ENCODE peak calls at places on chromosome 10, in six cellular contexts. T is IMR-90, P is WERI-Rb-1, U is dorsolateral prefrontal cortex, C is fibroblast of mammary gland, O is heart right ventricle. B is an unnamed sample.

GRCh38 chr10:52583341-52583740 is 189.2 kb downstream of the MBL2 start:
- DNase-seq in P (no peak), O (no peak), C (no peak), T (no peak), U (no peak), B (no peak)

GRCh38 chr10:96626795-96627194 is 40.0 kb upstream of the TM9SF3 start:
- DNase-seq in T (no peak), U (no peak), O (no peak), C (no peak), P (peak), B (peak)

GRCh38 chr10:6014241-6014761 is 37.0 kb upstream of the IL15RA start:
- DNase-seq in U (peak), T (peak), P (peak), O (peak), C (peak), B (peak)

GRCh38 chr10:128051548-128051947 is 74.7 kb downstream of the MKI67 start:
- DNase-seq in C (no peak), U (no peak), O (no peak), T (no peak), P (no peak), B (no peak)

GRCh38 chr10:63752318-63752717 is 231.1 kb downstream of the REEP3 start:
- DNase-seq in C (no peak), O (no peak), T (no peak), U (no peak), P (no peak), B (no peak)

GRCh38 chr10:121668336-121669009 is 70.2 kb upstream of the FGFR2 start:
- DNase-seq in U (no peak), P (peak), O (peak), C (no peak), T (no peak), B (peak)

GRCh38 chr10:84770824-84771223 is 442.4 kb downstream of the CCSER2 start:
- DNase-seq in O (no peak), U (no peak), P (no peak), T (no peak), C (no peak), B (no peak)

GRCh38 chr10:68981074-68981473 is 7.5 kb upstream of the KIFBP start:
- DNase-seq in O (no peak), C (peak), T (no peak), P (no peak), U (no peak), B (peak)

GRCh38 chr10:15427836-15428414 is 56.8 kb upstream of the FAM171A1 start:
- DNase-seq in O (no peak), U (no peak), P (no peak), T (peak), C (peak), B (peak)

GRCh38 chr10:8076948-8077347 is 22.5 kb downstream of the GATA3 start:
- DNase-seq in O (no peak), U (no peak), C (no peak), P (no peak), T (no peak), B (no peak)

GRCh38 chr10:132061030-132061429 is 4.7 kb upstream of the JAKMIP3 start:
- DNase-seq in P (no peak), C (no peak), O (no peak), U (no peak), T (no peak), B (no peak)

GRCh38 chr10:76201962-76202361 is 770.5 kb downstream of the LRMDA start:
- DNase-seq in O (no peak), U (no peak), C (no peak), T (no peak), P (no peak), B (no peak)

GRCh38 chr10:113616244-113617074 is 47.4 kb downstream of the NRAP start:
- DNase-seq in O (no peak), P (no peak), T (no peak), U (no peak), C (peak), B (peak)

GRCh38 chr10:82691211-82691610 is 816.2 kb downstream of the NRG3 start:
- DNase-seq in P (no peak), T (no peak), C (no peak), O (no peak), U (no peak), B (no peak)

GRCh38 chr10:110192552-110192951 is 14.9 kb upstream of the MXI1 start:
- DNase-seq in U (no peak), C (peak), O (no peak), P (no peak), T (no peak), B (no peak)

GRCh38 chr10:96857613-96858012 is 25.5 kb downstream of the LCOR start:
- DNase-seq in T (no peak), C (no peak), O (no peak), P (no peak), U (no peak), B (no peak)

GRCh38 chr10:61460835-61461234 is 7.7 kb upstream of the TMEM26 start:
- DNase-seq in O (no peak), U (no peak), C (no peak), T (no peak), P (no peak), B (no peak)

GRCh38 chr10:126376956-126377355 is 11.3 kb downstream of the ADAM12 start:
- DNase-seq in C (peak), T (peak), O (no peak), U (no peak), P (no peak), B (no peak)

GRCh38 chr10:22712959-22713852 is 1.2 kb downstream of the PIP4K2A start:
- DNase-seq in U (no peak), O (no peak), T (peak), C (peak), P (peak), B (peak)

GRCh38 chr10:32786968-32787367 is 171.1 kb downstream of the ITGB1 start:
- DNase-seq in U (no peak), T (no peak), C (no peak), P (no peak), O (no peak), B (no peak)

GRCh38 chr10:27794157-27794556 is 48.5 kb upstream of the MKX start:
- DNase-seq in O (no peak), C (peak), U (no peak), T (peak), P (no peak), B (peak)

GRCh38 chr10:34200355-34200901 is 614.7 kb downstream of the PARD3 start:
- DNase-seq in U (no peak), O (no peak), C (peak), T (no peak), P (no peak), B (no peak)

DNA sequence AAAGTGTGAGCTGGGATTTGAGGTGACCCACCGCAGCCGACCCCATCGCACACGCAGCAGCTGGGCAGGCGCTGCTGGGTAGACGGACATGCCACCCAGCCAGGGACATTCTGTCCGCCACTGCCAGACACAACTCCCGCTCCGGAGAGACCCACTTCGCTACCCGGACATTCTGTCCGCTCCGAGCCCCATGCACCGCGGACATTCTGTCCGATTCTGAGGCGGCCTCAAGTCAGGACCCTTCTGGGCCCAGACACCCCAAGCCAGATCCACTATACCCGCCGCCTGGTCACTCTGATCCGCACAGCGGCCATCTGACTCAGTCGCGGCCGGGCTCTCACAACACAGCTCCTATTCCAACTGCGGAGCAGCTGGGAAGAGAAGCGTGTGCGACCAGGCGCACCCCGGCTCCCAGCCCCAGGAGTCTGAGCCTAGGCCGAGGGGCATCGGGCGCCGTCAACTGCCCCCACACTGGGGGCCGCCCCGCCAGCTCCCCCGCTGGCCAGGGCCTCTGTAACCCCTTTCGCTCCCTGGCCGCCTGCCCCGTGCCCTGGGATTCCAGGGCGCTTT is 760 bp downstream of the PITX3 start:
- DNase-seq in C (no peak), T (no peak), P (no peak), U (peak), O (no peak), B (no peak)
- H3K4me3 ChIP-seq in C (peak), T (peak), P (no peak), U (peak), O (peak), B (peak)

GRCh38 chr10:86364551-86365345 is 1.8 kb downstream of the GRID1 start:
- DNase-seq in T (no peak), U (no peak), O (no peak), C (no peak), P (peak), B (no peak)
- H3K4me3 ChIP-seq in T (no peak), U (peak), O (peak), C (no peak), P (peak), B (no peak)

DNA sequence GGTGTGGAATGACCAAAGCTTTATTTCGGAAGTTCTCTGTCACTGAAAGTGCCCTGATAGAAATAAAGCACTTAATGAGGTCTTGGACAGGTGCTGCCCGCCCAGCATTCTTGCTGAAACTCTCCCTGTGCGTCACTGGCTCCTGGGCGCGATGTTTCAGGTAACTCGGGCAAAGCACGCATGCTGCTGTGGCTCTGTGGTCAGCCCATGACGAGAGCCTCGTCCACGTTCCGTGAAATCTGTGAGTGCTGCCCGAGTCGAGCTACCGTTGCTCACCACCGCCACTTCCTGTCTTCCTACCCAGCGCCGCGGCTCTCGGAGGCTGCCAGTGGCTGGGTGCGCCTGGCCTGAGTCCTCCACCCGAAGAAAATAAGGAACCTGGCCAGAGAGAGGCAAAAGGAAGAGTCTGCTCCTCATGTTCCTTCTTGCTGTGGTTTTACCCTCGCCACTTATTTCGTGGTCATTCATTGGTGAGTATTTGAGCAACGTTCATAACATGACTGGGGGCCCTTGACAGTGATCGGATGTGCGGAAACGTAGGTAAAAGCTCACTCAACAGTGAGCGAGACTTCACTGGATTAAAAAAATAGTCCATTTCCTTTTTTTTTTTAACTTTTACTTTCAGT is 95.5 kb downstream of the MAP3K8 start:
- DNase-seq in O (peak), C (no peak), T (no peak), P (no peak), U (no peak), B (no peak)
- H3K4me3 ChIP-seq in O (peak), C (no peak), T (no peak), P (no peak), U (no peak), B (no peak)

DNA sequence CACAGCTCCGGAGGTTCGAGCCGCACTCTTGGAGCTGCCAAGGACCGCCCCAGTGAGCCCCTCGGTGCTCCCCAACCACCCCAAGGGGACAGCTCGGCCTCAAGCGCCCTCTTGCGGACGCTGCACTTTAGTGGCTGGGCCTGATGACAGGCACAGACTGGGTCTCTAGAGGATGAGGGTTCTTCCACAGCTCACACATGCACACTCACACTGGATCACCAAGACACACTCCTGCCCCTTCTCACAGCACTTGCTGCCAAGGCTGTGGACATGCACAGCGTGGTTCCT is 2.1 kb downstream of the RET start:
- DNase-seq in C (no peak), P (peak), T (no peak), U (no peak), O (peak), B (peak)
- H3K4me3 ChIP-seq in C (no peak), P (no peak), T (no peak), U (no peak), O (no peak), B (peak)

DNA sequence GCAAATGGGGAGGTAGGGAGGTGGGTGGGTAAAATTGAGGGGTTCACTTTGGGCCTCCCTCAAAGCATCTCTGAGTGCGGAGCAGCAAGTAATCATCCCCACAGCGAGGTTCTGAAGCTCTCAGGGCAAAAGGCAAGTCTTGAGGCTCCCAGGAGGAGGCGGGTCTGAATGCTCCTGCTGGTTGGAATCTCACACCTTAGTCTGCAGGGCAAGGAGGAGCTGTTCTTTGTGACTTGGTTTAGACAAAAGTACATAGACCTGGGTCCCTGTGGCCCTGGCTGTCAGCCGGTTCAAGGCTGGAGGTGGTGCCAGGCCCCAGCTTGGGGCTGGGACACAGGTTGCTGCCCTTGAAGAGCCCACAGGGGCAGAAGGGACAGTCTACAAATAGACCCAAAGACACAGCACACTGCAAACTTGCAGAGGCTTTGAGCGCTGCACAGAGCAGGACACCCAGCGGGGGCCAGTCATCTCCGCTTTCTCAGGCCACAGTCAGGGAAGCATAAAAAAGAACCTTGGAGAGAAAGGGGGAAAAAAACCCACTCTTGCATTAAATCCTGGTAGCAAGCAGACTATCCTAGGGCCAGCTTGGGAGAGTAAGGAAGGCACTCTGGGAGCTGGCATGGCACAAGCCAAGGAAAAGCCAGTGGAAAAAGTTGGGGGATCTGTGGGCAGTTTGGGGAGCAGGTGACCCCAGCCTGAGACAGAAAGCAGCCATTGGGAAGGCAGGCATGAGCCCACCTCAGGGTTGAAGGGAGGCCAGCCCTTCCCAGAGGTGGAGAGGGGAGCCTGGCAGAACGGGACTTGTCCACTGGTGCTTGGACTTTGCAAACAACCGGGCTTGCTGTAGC is 928 bp upstream of the C10orf71 start:
- DNase-seq in U (no peak), T (no peak), O (no peak), C (no peak), P (no peak), B (no peak)
- H3K4me3 ChIP-seq in U (no peak), T (no peak), O (peak), C (no peak), P (no peak), B (no peak)

GRCh38 chr10:137031-137430 is 1.8 kb downstream of the ZMYND11 start:
- DNase-seq in U (no peak), T (peak), O (no peak), C (peak), P (peak), B (peak)
- H3K4me3 ChIP-seq in U (peak), T (no peak), O (peak), C (no peak), P (no peak), B (peak)

GRCh38 chr10:21497177-21497807 is 28.2 kb downstream of the SKIDA1 start:
- DNase-seq in P (peak), U (peak), C (peak), O (peak), T (peak), B (peak)

GRCh38 chr10:21498977-21499376 is 26.5 kb downstream of the SKIDA1 start:
- DNase-seq in C (no peak), T (no peak), O (no peak), P (no peak), U (no peak), B (no peak)

GRCh38 chr10:21499580-21499909 is 25.9 kb downstream of the SKIDA1 start:
- DNase-seq in T (no peak), C (no peak), U (no peak), P (no peak), O (no peak), B (no peak)

GRCh38 chr10:21499910-21500577 is 25.4 kb downstream of the SKIDA1 start:
- DNase-seq in O (no peak), P (no peak), C (no peak), T (no peak), U (no peak), B (no peak)

DNA sequence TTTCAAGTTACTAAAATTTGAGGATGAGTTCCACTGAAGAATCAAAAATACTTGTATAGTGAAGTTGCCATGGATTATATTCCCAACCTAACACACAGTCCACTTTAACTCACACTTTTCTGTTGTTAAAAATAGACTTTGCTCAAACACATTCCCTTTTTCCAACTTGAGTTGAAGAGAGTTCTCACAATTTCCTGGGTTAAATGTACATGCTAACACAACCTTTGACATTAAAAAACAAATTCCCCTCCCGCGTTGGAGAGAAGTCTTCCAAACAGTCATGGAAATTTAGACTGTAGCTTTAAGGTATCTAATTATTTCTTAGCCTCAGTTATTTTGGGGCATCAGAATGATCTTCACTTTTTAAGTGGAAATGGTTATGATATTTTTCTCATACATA is 27.1 kb downstream of the SKIDA1 start:
- DNase-seq in C (no peak), P (no peak), U (no peak), T (no peak), O (no peak), B (no peak)
- H3K4me3 ChIP-seq in C (no peak), P (no peak), U (no peak), T (no peak), O (no peak), B (no peak)